ENCODE peak calls at places on chromosome 11, in nine cellular contexts. C is uterus, B is tibial nerve, P is prostate gland, R is A549, S is thyroid gland, N is heart left ventricle, X is body of pancreas, F is suprapubic skin. T is an unnamed sample. For H3K9me3, the result is how much of the 10 kb centered on the place peaks cover.

GRCh38 chr11:60951909-60952741 is at the start of gene SLC15A3:
- DNase-seq in C (peak), B (peak), P (no peak), R (no peak), S (no peak), N (peak), X (no peak), F (peak), T (peak)

GRCh38 chr11:45463541-45463940 is 177.4 kb upstream of the SYT13 start:
- DNase-seq in C (no peak), B (no peak), P (no peak), R (no peak), S (no peak), N (no peak), X (no peak), F (no peak), T (no peak)

GRCh38 chr11:31817054-31817620 is 6.0 kb upstream of the PAX6 start:
- DNase-seq in C (no peak), B (no peak), P (no peak), R (no peak), S (no peak), N (no peak), X (no peak), F (no peak), T (no peak)

GRCh38 chr11:76623171-76623883 is 47.2 kb downstream of the LRRC32 start:
- DNase-seq in C (no peak), B (no peak), P (no peak), R (no peak), S (no peak), N (no peak), X (no peak), F (no peak), T (no peak)

GRCh38 chr11:112394304-112394703 is 133.6 kb upstream of the PLET1 start:
- DNase-seq in C (no peak), B (no peak), P (no peak), R (no peak), S (no peak), N (no peak), X (no peak), F (no peak), T (no peak)

GRCh38 chr11:92810423-92810822 is 159.0 kb upstream of the MTNR1B start:
- DNase-seq in C (no peak), B (no peak), P (no peak), R (no peak), S (no peak), N (no peak), X (no peak), F (no peak), T (no peak)

GRCh38 chr11:65500262-65501004 is 1.6 kb downstream of the MALAT1 start:
- DNase-seq in C (no peak), B (peak), P (no peak), R (no peak), S (no peak), N (no peak), X (peak), F (peak), T (no peak)

GRCh38 chr11:27354359-27354965 is 8.6 kb downstream of the CCDC34 start:
- DNase-seq in C (no peak), B (no peak), P (no peak), R (no peak), S (peak), N (no peak), X (no peak), F (no peak), T (no peak)

GRCh38 chr11:16763746-16764145 is 25.3 kb downstream of the C11orf58 start:
- DNase-seq in C (no peak), B (no peak), P (no peak), R (no peak), S (no peak), N (no peak), X (no peak), F (no peak), T (no peak)

GRCh38 chr11:31865606-31866300 is 54.6 kb upstream of the PAX6 start:
- DNase-seq in C (no peak), B (no peak), P (no peak), R (no peak), S (no peak), N (no peak), X (no peak), F (no peak), T (no peak)

GRCh38 chr11:61694971-61695706 is 14.9 kb downstream of the DAGLA start:
- DNase-seq in C (peak), B (no peak), P (peak), R (no peak), S (peak), N (no peak), X (peak), F (no peak), T (no peak)

GRCh38 chr11:28132541-28132940 is 24.4 kb downstream of the METTL15 start:
- DNase-seq in C (no peak), B (no peak), P (no peak), R (no peak), S (no peak), N (no peak), X (no peak), F (no peak), T (no peak)

GRCh38 chr11:76201672-76202412 is 4.5 kb downstream of the WNT11 start:
- DNase-seq in C (no peak), B (no peak), P (no peak), R (no peak), S (no peak), N (peak), X (no peak), F (no peak), T (no peak)

GRCh38 chr11:24872912-24873311 is 376.1 kb downstream of the LUZP2 start:
- DNase-seq in C (no peak), B (no peak), P (no peak), R (no peak), S (no peak), N (no peak), X (no peak), F (no peak), T (no peak)

GRCh38 chr11:127619946-127620345 is 619.4 kb upstream of the KIRREL3 start:
- DNase-seq in C (no peak), B (no peak), P (no peak), R (no peak), S (no peak), N (no peak), X (no peak), F (no peak), T (no peak)

GRCh38 chr11:115476463-115477286 is 27.5 kb downstream of the CADM1 start:
- DNase-seq in C (no peak), B (no peak), P (no peak), R (no peak), S (no peak), N (no peak), X (no peak), F (no peak), T (no peak)

GRCh38 chr11:126991596-126991995 is 9.0 kb downstream of the KIRREL3 start:
- DNase-seq in C (no peak), B (no peak), P (no peak), R (no peak), S (no peak), N (no peak), X (no peak), F (no peak), T (no peak)

GRCh38 chr11:46250071-46251052 is 27.1 kb upstream of the CREB3L1 start:
- DNase-seq in C (no peak), B (no peak), P (no peak), R (no peak), S (no peak), N (no peak), X (no peak), F (no peak), T (no peak)

GRCh38 chr11:27812341-27812740 is 112.1 kb upstream of the BDNF start:
- DNase-seq in C (no peak), B (no peak), P (no peak), R (no peak), S (no peak), N (no peak), X (no peak), F (no peak), T (no peak)

GRCh38 chr11:2929511-2929879 is 275 bp upstream of the PHLDA2 start:
- DNase-seq in C (no peak), B (no peak), P (peak), R (peak), S (peak), N (peak), X (peak), F (peak), T (no peak)

GRCh38 chr11:2929880-2930704 is 872 bp upstream of the PHLDA2 start:
- DNase-seq in C (no peak), B (no peak), P (peak), R (peak), S (peak), N (no peak), X (peak), F (peak), T (no peak)

GRCh38 chr11:2927851-2928604 is 1.2 kb downstream of the PHLDA2 start:
- DNase-seq in C (no peak), B (no peak), P (no peak), R (peak), S (peak), N (peak), X (no peak), F (no peak), T (no peak)

GRCh38 chr11:2927493-2927800 is 1.8 kb downstream of the PHLDA2 start:
- DNase-seq in C (no peak), B (no peak), P (no peak), R (no peak), S (no peak), N (peak), X (no peak), F (no peak), T (no peak)

GRCh38 chr11:2928605-2929510 is at the start of gene PHLDA2:
- DNase-seq in C (no peak), B (no peak), P (no peak), R (peak), S (peak), N (peak), X (peak), F (no peak), T (no peak)
- TF ChIP-seq POLR2A in C (no peak), B (peak), P (peak), R (peak), S (peak), N (no peak), X (peak), F (no peak), T (no peak)

DNA sequence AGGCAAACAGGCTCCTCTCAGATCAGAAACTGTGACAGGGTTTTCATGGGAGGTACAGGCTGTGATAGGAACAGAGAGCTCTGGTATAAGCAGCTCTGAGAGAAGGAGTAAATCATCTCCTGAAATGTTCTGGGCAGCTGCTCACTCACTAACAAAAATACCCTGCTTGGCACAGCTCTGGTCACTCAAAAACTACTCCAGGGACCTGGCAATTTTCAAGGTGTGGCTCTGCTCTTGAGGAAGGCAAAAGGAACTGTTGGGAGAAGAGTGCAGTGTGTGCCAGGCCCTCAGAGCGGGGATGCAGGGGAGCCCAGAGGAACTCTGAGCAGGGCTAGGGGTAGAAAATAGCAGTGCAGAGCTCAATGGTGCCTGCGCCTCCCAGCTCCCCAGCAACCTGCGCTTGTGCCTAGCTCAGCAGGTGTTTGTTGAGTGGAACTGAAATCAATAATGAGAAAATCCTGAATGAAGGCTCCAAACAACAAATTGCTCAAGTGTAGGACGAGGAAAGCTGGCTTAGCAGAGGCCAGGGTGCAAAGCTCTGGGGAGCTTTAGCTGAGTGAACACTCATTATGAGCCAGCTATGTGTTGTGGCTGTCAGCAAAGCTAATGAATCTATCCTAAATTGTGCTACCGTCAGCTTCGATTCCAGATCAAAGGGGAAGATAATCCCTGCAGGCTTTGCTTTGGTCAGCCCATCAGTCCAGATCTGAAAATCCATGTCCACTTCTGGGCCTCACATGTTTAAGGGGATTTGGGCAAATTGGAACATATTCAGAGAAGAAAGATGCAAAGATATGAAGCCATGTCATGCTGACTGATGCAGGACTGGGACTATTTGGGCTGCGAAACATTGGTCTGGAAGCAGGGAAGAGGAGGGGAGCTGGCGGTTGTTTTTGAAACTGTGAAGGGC is 180.7 kb upstream of the ZBED5 start:
- DNase-seq in C (no peak), B (no peak), P (peak), R (no peak), S (peak), N (no peak), X (no peak), F (no peak), T (no peak)
- H3K4me3 ChIP-seq in C (no peak), B (no peak), P (no peak), R (no peak), S (no peak), N (no peak), X (no peak), F (no peak), T (no peak)

GRCh38 chr11:102488208-102488607 is 35.6 kb upstream of the TMEM123 start:
- DNase-seq in C (no peak), B (no peak), P (no peak), R (no peak), S (no peak), N (no peak), X (no peak), F (no peak), T (no peak)
- H3K9me3 ChIP-seq in C (under half), B (under half), P (under half), R (under half), S (under half), N (under half), X (under half), F (under half), T (under half)

GRCh38 chr11:20042717-20043392 is 117.4 kb downstream of the DBX1 start:
- DNase-seq in C (no peak), B (no peak), P (no peak), R (no peak), S (no peak), N (no peak), X (no peak), F (no peak), T (no peak)

GRCh38 chr11:20043992-20044391 is 116.3 kb downstream of the DBX1 start:
- DNase-seq in C (no peak), B (no peak), P (no peak), R (no peak), S (no peak), N (no peak), X (no peak), F (no peak), T (no peak)

GRCh38 chr11:20038969-20039368 is 121.3 kb downstream of the DBX1 start:
- DNase-seq in C (no peak), B (no peak), P (no peak), R (no peak), S (peak), N (no peak), X (no peak), F (no peak), T (no peak)

GRCh38 chr11:20042025-20042639 is 118.1 kb downstream of the DBX1 start:
- DNase-seq in C (no peak), B (no peak), P (no peak), R (peak), S (no peak), N (no peak), X (no peak), F (no peak), T (no peak)

GRCh38 chr11:20041499-20041898 is 118.8 kb downstream of the DBX1 start:
- DNase-seq in C (no peak), B (no peak), P (no peak), R (no peak), S (no peak), N (no peak), X (no peak), F (no peak), T (no peak)
- TF ChIP-seq POLR2A in C (no peak), B (no peak), P (no peak), R (no peak), S (no peak), N (no peak), X (no peak), F (no peak), T (no peak)

DNA sequence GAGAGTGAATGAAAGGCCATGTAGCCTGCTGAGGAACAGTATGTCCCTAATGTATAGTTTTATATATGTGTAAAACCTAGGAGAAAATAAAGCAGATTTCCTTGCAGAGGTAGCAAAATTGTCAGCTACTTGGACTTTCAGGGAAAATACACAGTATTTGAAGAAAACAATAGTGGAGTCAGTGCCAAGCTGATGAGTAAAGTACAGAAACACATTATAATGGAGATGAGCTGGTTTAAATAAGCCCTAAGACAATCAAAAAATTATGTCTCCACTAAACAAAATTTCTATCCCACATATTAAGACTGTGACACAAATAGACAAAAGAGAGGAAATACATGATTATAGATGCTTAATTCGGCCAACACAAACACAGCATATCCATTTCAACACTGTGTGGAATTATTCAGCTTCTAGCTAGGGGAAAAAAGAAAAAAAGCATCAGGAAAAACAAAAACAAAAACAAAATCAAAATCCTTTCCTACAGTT is 76.0 kb downstream of the MAML2 start:
- DNase-seq in C (no peak), B (no peak), P (no peak), R (no peak), S (no peak), N (no peak), X (no peak), F (no peak), T (no peak)
- H3K4me3 ChIP-seq in C (no peak), B (no peak), P (no peak), R (no peak), S (no peak), N (no peak), X (no peak), F (no peak), T (no peak)

GRCh38 chr11:68313574-68314202 is 1.3 kb downstream of the LRP5 start:
- DNase-seq in C (no peak), B (no peak), P (no peak), R (no peak), S (no peak), N (no peak), X (no peak), F (no peak), T (no peak)

GRCh38 chr11:68311155-68312116 is 955 bp upstream of the LRP5 start:
- DNase-seq in C (no peak), B (no peak), P (no peak), R (no peak), S (peak), N (no peak), X (no peak), F (no peak), T (no peak)

GRCh38 chr11:68314203-68314885 is 2.0 kb downstream of the LRP5 start:
- DNase-seq in C (no peak), B (no peak), P (no peak), R (no peak), S (no peak), N (no peak), X (no peak), F (no peak), T (no peak)

GRCh38 chr11:68312117-68312779 is at the start of gene LRP5:
- DNase-seq in C (no peak), B (no peak), P (no peak), R (no peak), S (peak), N (no peak), X (no peak), F (no peak), T (no peak)

DNA sequence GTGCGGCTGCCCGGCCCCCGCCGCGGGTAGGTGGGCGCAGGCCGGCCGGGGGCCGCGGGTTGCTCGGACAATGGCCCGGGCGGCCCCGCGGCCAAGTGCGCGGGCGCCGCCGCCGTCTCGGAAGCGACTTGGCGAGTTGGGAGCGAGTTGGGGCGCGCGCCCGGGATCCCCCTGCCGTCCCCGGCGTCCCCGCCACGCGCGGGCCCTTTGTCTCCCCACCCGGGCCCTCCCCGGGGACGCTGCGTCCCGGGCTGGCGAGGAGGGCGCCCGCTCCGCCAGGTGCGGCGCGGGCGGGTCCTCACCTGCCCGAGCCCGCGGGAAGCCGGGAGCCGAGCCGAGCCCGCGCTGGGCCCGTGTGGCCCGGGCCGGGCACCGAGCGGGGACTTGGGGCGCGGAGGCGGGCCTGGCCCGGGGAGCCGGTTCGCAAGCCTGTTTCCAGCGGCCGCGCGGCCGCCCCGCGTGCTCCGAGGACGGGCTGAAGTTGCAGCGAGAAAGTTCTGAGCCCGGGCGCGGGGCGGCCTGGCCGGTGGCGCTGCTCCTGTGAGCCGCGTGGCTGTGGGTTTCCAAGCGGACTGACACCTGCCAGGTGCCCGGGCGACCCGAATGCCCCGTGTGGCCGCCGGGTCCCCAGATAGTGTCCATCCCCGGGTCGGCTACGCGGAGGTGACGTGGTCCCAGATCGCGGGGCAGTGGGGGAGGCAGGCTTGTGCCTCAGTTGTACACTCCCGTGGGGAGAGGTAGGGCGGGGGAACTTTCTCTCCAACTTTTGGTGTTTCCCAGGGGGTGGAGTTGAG is 586 bp downstream of the LRP5 start:
- DNase-seq in C (no peak), B (no peak), P (no peak), R (no peak), S (peak), N (no peak), X (no peak), F (no peak), T (no peak)
- H3K9me3 ChIP-seq in C (under half), B (under half), P (under half), R (under half), S (under half), N (under half), X (under half), F (under half), T (under half)

GRCh38 chr11:116933961-116934360 is 96.5 kb upstream of the APOA1 start:
- DNase-seq in C (no peak), B (no peak), P (no peak), R (no peak), S (no peak), N (no peak), X (no peak), F (no peak), T (no peak)
- TF ChIP-seq POLR2A in C (no peak), B (no peak), P (no peak), R (no peak), S (no peak), N (no peak), X (no peak), F (no peak), T (no peak)

DNA sequence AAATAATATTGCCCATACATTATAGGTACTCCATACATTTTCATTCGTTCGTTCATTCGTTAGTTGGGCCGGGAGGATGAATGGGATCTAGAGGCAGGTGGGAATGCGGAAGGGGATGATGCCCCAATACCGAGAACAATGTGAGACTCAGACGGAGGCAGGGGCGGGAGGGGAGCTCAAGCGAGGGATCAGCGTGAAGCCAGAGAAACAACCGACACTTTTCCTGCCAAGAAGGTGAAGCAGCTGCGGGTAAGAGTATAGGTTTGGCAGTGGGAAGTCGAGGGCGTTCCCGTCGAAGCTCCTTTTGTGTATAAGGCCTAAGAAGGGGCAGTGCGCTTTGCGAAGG is 1.1 kb upstream of the ARHGEF17 start:
- DNase-seq in C (no peak), B (no peak), P (no peak), R (no peak), S (no peak), N (no peak), X (no peak), F (no peak), T (no peak)
- H3K4me3 ChIP-seq in C (peak), B (peak), P (peak), R (peak), S (peak), N (peak), X (no peak), F (peak), T (peak)

T was measured in esophagus squamous epithelium.